ENCODE peak calls at places on chromosomes 1 and 21, in six cellular contexts. One of them, this sample, is unnamed.

GRCh38 chr1:234505774-234506114 is 26.8 kb upstream of the TARBP1 start:
- DNase-seq in B cell: no peak
- DNase-seq in type B pancreatic cell: no peak
- DNase-seq in naive thymus-derived CD8-positive, alpha-beta T cell: no peak
- DNase-seq in aorta: no peak
- DNase-seq in fibroblast of villous mesenchyme: peak
- DNase-seq in this sample: no peak

GRCh38 chr1:67832737-67833594 is at the start of gene GNG12:
- DNase-seq in B cell: no peak
- DNase-seq in type B pancreatic cell: peak
- DNase-seq in naive thymus-derived CD8-positive, alpha-beta T cell: no peak
- DNase-seq in aorta: peak
- DNase-seq in fibroblast of villous mesenchyme: peak
- DNase-seq in this sample: peak

GRCh38 chr1:40711465-40712404 is 20.2 kb downstream of the NFYC start:
- DNase-seq in B cell: no peak
- DNase-seq in type B pancreatic cell: no peak
- DNase-seq in naive thymus-derived CD8-positive, alpha-beta T cell: no peak
- DNase-seq in aorta: no peak
- DNase-seq in fibroblast of villous mesenchyme: peak
- DNase-seq in this sample: no peak

GRCh38 chr1:79460773-79461436 is 454.4 kb upstream of the ADGRL4 start:
- DNase-seq in B cell: no peak
- DNase-seq in type B pancreatic cell: no peak
- DNase-seq in naive thymus-derived CD8-positive, alpha-beta T cell: no peak
- DNase-seq in aorta: no peak
- DNase-seq in fibroblast of villous mesenchyme: no peak
- DNase-seq in this sample: no peak

GRCh38 chr1:177511036-177511435 is 340.3 kb downstream of the BRINP2 start:
- DNase-seq in B cell: no peak
- DNase-seq in type B pancreatic cell: no peak
- DNase-seq in naive thymus-derived CD8-positive, alpha-beta T cell: no peak
- DNase-seq in aorta: no peak
- DNase-seq in fibroblast of villous mesenchyme: peak
- DNase-seq in this sample: no peak

GRCh38 chr1:17540255-17541001 is 930 bp downstream of the ARHGEF10L start:
- DNase-seq in B cell: no peak
- DNase-seq in type B pancreatic cell: peak
- DNase-seq in naive thymus-derived CD8-positive, alpha-beta T cell: no peak
- DNase-seq in aorta: peak
- DNase-seq in fibroblast of villous mesenchyme: peak
- DNase-seq in this sample: peak

GRCh38 chr1:19646771-19647319 is 2.7 kb downstream of the NBL1 start:
- DNase-seq in B cell: no peak
- DNase-seq in type B pancreatic cell: no peak
- DNase-seq in naive thymus-derived CD8-positive, alpha-beta T cell: no peak
- DNase-seq in aorta: no peak
- DNase-seq in fibroblast of villous mesenchyme: no peak
- DNase-seq in this sample: no peak

GRCh38 chr1:22186316-22186715 is 43.4 kb upstream of the WNT4 start:
- DNase-seq in B cell: no peak
- DNase-seq in type B pancreatic cell: no peak
- DNase-seq in naive thymus-derived CD8-positive, alpha-beta T cell: no peak
- DNase-seq in aorta: no peak
- DNase-seq in fibroblast of villous mesenchyme: no peak
- DNase-seq in this sample: peak

GRCh38 chr1:76541618-76542017 is 325.7 kb upstream of the ST6GALNAC5 start:
- DNase-seq in B cell: no peak
- DNase-seq in type B pancreatic cell: no peak
- DNase-seq in naive thymus-derived CD8-positive, alpha-beta T cell: no peak
- DNase-seq in aorta: no peak
- DNase-seq in fibroblast of villous mesenchyme: no peak
- DNase-seq in this sample: no peak

GRCh38 chr1:61263905-61264824 is 181.8 kb downstream of the NFIA start:
- DNase-seq in B cell: no peak
- DNase-seq in type B pancreatic cell: no peak
- DNase-seq in naive thymus-derived CD8-positive, alpha-beta T cell: no peak
- DNase-seq in aorta: no peak
- DNase-seq in fibroblast of villous mesenchyme: no peak
- DNase-seq in this sample: no peak

GRCh38 chr1:197199923-197200467 is 53.5 kb upstream of the ASPM start:
- DNase-seq in B cell: no peak
- DNase-seq in type B pancreatic cell: no peak
- DNase-seq in naive thymus-derived CD8-positive, alpha-beta T cell: peak
- DNase-seq in aorta: no peak
- DNase-seq in fibroblast of villous mesenchyme: no peak
- DNase-seq in this sample: no peak

GRCh38 chr1:34088001-34088400 is 77.0 kb downstream of the CSMD2 start:
- DNase-seq in B cell: no peak
- DNase-seq in type B pancreatic cell: no peak
- DNase-seq in naive thymus-derived CD8-positive, alpha-beta T cell: no peak
- DNase-seq in aorta: no peak
- DNase-seq in fibroblast of villous mesenchyme: no peak
- DNase-seq in this sample: no peak

GRCh38 chr1:230507671-230508407 is 81.7 kb upstream of the PGBD5 start:
- DNase-seq in B cell: no peak
- DNase-seq in type B pancreatic cell: no peak
- DNase-seq in naive thymus-derived CD8-positive, alpha-beta T cell: no peak
- DNase-seq in aorta: no peak
- DNase-seq in fibroblast of villous mesenchyme: peak
- DNase-seq in this sample: peak

GRCh38 chr21:28111151-28111619 is 881.5 kb downstream of the LTN1 start:
- DNase-seq in B cell: no peak
- DNase-seq in type B pancreatic cell: no peak
- DNase-seq in naive thymus-derived CD8-positive, alpha-beta T cell: no peak
- DNase-seq in aorta: no peak
- DNase-seq in fibroblast of villous mesenchyme: peak
- DNase-seq in this sample: peak

GRCh38 chr1:14733053-14733778 is 134.7 kb downstream of the KAZN start:
- DNase-seq in B cell: no peak
- DNase-seq in type B pancreatic cell: no peak
- DNase-seq in naive thymus-derived CD8-positive, alpha-beta T cell: no peak
- DNase-seq in aorta: no peak
- DNase-seq in fibroblast of villous mesenchyme: peak
- DNase-seq in this sample: peak

GRCh38 chr1:27960762-27961645 is 1.2 kb downstream of the XKR8 start:
- DNase-seq in B cell: no peak
- DNase-seq in type B pancreatic cell: no peak
- DNase-seq in naive thymus-derived CD8-positive, alpha-beta T cell: no peak
- DNase-seq in aorta: peak
- DNase-seq in fibroblast of villous mesenchyme: no peak
- DNase-seq in this sample: no peak

GRCh38 chr1:42479621-42480020 is 16.5 kb downstream of the CCDC30 start:
- DNase-seq in B cell: no peak
- DNase-seq in type B pancreatic cell: no peak
- DNase-seq in naive thymus-derived CD8-positive, alpha-beta T cell: no peak
- DNase-seq in aorta: no peak
- DNase-seq in fibroblast of villous mesenchyme: no peak
- DNase-seq in this sample: peak

GRCh38 chr1:111920221-111921024 is 69.0 kb downstream of the KCND3 start:
- DNase-seq in B cell: no peak
- DNase-seq in type B pancreatic cell: no peak
- DNase-seq in naive thymus-derived CD8-positive, alpha-beta T cell: no peak
- DNase-seq in aorta: peak
- DNase-seq in fibroblast of villous mesenchyme: no peak
- DNase-seq in this sample: peak

GRCh38 chr1:147151244-147151643 is 21.0 kb downstream of the PRKAB2 start:
- DNase-seq in B cell: no peak
- DNase-seq in type B pancreatic cell: no peak
- DNase-seq in naive thymus-derived CD8-positive, alpha-beta T cell: no peak
- DNase-seq in aorta: no peak
- DNase-seq in fibroblast of villous mesenchyme: no peak
- DNase-seq in this sample: no peak

GRCh38 chr1:17768651-17769241 is 13.6 kb downstream of the ACTL8 start:
- DNase-seq in B cell: no peak
- DNase-seq in type B pancreatic cell: no peak
- DNase-seq in naive thymus-derived CD8-positive, alpha-beta T cell: no peak
- DNase-seq in aorta: peak
- DNase-seq in fibroblast of villous mesenchyme: peak
- DNase-seq in this sample: no peak

GRCh38 chr1:78255378-78255777 is 209.6 kb downstream of the GIPC2 start:
- DNase-seq in B cell: no peak
- DNase-seq in type B pancreatic cell: no peak
- DNase-seq in naive thymus-derived CD8-positive, alpha-beta T cell: no peak
- DNase-seq in aorta: no peak
- DNase-seq in fibroblast of villous mesenchyme: peak
- DNase-seq in this sample: no peak